ENCODE peak calls at places on chromosomes 5 and 9, in nine cellular contexts. One of them, this sample, is unnamed.
A peak's percentile ranks its signal among the peaks of the same experiment; 100 is the strongest.

GRCh38 chr5:107463731-107464130 is 207.0 kb downstream of the EFNA5 start:
- DNase-seq in vagina: no peak
- DNase-seq in sigmoid colon: no peak
- DNase-seq in GM12865: no peak
- DNase-seq in Peyer's patch: no peak
- DNase-seq in osteoblast: no peak
- DNase-seq in gastrocnemius medialis: no peak
- DNase-seq in cardiac fibroblast: no peak
- DNase-seq in AG04449: no peak
- DNase-seq in this sample: no peak

GRCh38 chr5:129172561-129172960 is 78.0 kb downstream of the ISOC1 start:
- DNase-seq in osteoblast: no peak
- DNase-seq in GM12865: no peak
- DNase-seq in Peyer's patch: no peak
- DNase-seq in AG04449: no peak
- DNase-seq in cardiac fibroblast: peak; percentile 74
- DNase-seq in vagina: no peak
- DNase-seq in gastrocnemius medialis: no peak
- DNase-seq in sigmoid colon: no peak
- DNase-seq in this sample: no peak

GRCh38 chr9:36571333-36571732 is 1.4 kb upstream of the MELK start:
- DNase-seq in osteoblast: no peak
- DNase-seq in gastrocnemius medialis: no peak
- DNase-seq in cardiac fibroblast: no peak
- DNase-seq in vagina: no peak
- DNase-seq in sigmoid colon: no peak
- DNase-seq in Peyer's patch: no peak
- DNase-seq in GM12865: no peak
- DNase-seq in AG04449: no peak
- DNase-seq in this sample: no peak

GRCh38 chr9:131817627-131818026 is 77.8 kb upstream of the RAPGEF1 start:
- DNase-seq in sigmoid colon: no peak
- DNase-seq in Peyer's patch: no peak
- DNase-seq in vagina: no peak
- DNase-seq in gastrocnemius medialis: no peak
- DNase-seq in osteoblast: no peak
- DNase-seq in GM12865: no peak
- DNase-seq in AG04449: no peak
- DNase-seq in cardiac fibroblast: no peak
- DNase-seq in this sample: no peak

GRCh38 chr5:97476852-97477534 is 293.9 kb upstream of the RIOK2 start:
- DNase-seq in gastrocnemius medialis: no peak
- DNase-seq in AG04449: no peak
- DNase-seq in GM12865: peak; percentile 46
- DNase-seq in osteoblast: no peak
- DNase-seq in vagina: no peak
- DNase-seq in cardiac fibroblast: peak; percentile 4
- DNase-seq in Peyer's patch: no peak
- DNase-seq in sigmoid colon: no peak
- DNase-seq in this sample: no peak

GRCh38 chr9:110936719-110937452 is 101.4 kb downstream of the LPAR1 start:
- DNase-seq in cardiac fibroblast: peak; percentile 55
- DNase-seq in vagina: no peak
- DNase-seq in GM12865: no peak
- DNase-seq in sigmoid colon: no peak
- DNase-seq in Peyer's patch: no peak
- DNase-seq in AG04449: peak; percentile 80
- DNase-seq in gastrocnemius medialis: no peak
- DNase-seq in osteoblast: peak; percentile 52
- DNase-seq in this sample: no peak

GRCh38 chr9:20618361-20618799 is 3.9 kb downstream of the MLLT3 start:
- DNase-seq in cardiac fibroblast: peak; percentile 84
- DNase-seq in GM12865: no peak
- DNase-seq in sigmoid colon: no peak
- DNase-seq in vagina: no peak
- DNase-seq in Peyer's patch: peak; percentile 50
- DNase-seq in AG04449: no peak
- DNase-seq in gastrocnemius medialis: no peak
- DNase-seq in osteoblast: peak; percentile 80
- DNase-seq in this sample: no peak

GRCh38 chr9:90914868-90915483 is 113.4 kb downstream of the SYK start:
- DNase-seq in cardiac fibroblast: peak; percentile 82
- DNase-seq in vagina: no peak
- DNase-seq in GM12865: peak; percentile 89
- DNase-seq in sigmoid colon: peak; percentile 86
- DNase-seq in AG04449: no peak
- DNase-seq in Peyer's patch: peak; percentile 86
- DNase-seq in gastrocnemius medialis: peak; percentile 70
- DNase-seq in osteoblast: peak; percentile 97
- DNase-seq in this sample: peak; percentile 57

GRCh38 chr9:29691758-29692407 is 2118.6 kb upstream of the C9orf72 start:
- DNase-seq in GM12865: peak; percentile 21
- DNase-seq in AG04449: no peak
- DNase-seq in vagina: no peak
- DNase-seq in osteoblast: no peak
- DNase-seq in sigmoid colon: no peak
- DNase-seq in cardiac fibroblast: peak; percentile 57
- DNase-seq in gastrocnemius medialis: no peak
- DNase-seq in Peyer's patch: no peak
- DNase-seq in this sample: peak; percentile 0

GRCh38 chr5:156149203-156149602 is 177.8 kb upstream of the SGCD start:
- DNase-seq in osteoblast: peak; percentile 5
- DNase-seq in cardiac fibroblast: no peak
- DNase-seq in AG04449: no peak
- DNase-seq in Peyer's patch: no peak
- DNase-seq in sigmoid colon: no peak
- DNase-seq in gastrocnemius medialis: no peak
- DNase-seq in vagina: no peak
- DNase-seq in GM12865: no peak
- DNase-seq in this sample: no peak

GRCh38 chr5:141828162-141828561 is 50.0 kb downstream of the PCDH1 start:
- DNase-seq in vagina: no peak
- DNase-seq in Peyer's patch: no peak
- DNase-seq in cardiac fibroblast: no peak
- DNase-seq in AG04449: no peak
- DNase-seq in gastrocnemius medialis: no peak
- DNase-seq in osteoblast: no peak
- DNase-seq in GM12865: no peak
- DNase-seq in sigmoid colon: no peak
- DNase-seq in this sample: no peak

GRCh38 chr5:108615216-108615615 is 132.5 kb upstream of the FER start:
- DNase-seq in GM12865: no peak
- DNase-seq in gastrocnemius medialis: no peak
- DNase-seq in cardiac fibroblast: peak; percentile 10
- DNase-seq in osteoblast: no peak
- DNase-seq in sigmoid colon: no peak
- DNase-seq in Peyer's patch: no peak
- DNase-seq in AG04449: peak; percentile 14
- DNase-seq in vagina: no peak
- DNase-seq in this sample: peak; percentile 2

GRCh38 chr5:21711854-21712752 is 1141.0 kb downstream of the CDH12 start:
- DNase-seq in Peyer's patch: no peak
- DNase-seq in osteoblast: no peak
- DNase-seq in cardiac fibroblast: no peak
- DNase-seq in sigmoid colon: no peak
- DNase-seq in AG04449: no peak
- DNase-seq in GM12865: no peak
- DNase-seq in vagina: no peak
- DNase-seq in gastrocnemius medialis: no peak
- DNase-seq in this sample: no peak

GRCh38 chr9:71885467-71885866 is 25.5 kb downstream of the ABHD17B start:
- DNase-seq in gastrocnemius medialis: no peak
- DNase-seq in vagina: no peak
- DNase-seq in GM12865: no peak
- DNase-seq in Peyer's patch: no peak
- DNase-seq in osteoblast: no peak
- DNase-seq in sigmoid colon: no peak
- DNase-seq in cardiac fibroblast: no peak
- DNase-seq in AG04449: no peak
- DNase-seq in this sample: no peak

DNA sequence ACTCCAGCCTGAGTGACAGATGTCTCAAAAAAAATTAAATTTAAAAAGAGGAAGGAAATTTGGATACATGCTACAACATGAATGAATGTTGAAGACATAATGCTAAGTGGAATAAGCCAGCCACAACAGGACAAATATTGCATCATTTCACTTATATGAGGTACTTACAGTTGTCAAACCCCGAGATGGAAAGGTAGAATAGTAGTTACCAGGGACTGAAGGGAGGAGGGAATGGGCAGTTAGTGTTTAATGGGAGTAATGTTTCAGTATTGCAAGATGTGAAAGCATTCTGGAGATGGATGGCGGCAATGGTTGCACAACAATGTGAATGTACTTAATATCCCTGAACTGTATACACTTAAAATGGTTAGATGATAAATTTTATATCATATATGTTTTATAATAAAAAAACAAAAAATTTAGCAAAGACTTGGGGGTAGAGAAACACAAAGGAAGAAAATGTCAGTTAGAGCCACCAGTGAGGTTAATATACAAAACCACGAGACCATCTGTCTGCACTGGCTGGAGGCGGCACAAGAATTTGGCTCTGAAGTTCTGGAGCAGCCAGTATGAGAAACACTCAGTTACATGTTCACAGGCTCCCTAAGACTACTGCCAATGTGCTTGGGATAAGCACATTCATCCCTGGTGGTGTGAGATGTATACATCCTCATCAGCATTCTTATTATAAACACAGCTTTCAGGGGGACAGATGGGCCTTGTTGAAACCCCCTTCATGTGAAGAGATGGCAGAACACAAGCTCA is 37.0 kb upstream of the RPS23 start:
- DNase-seq in AG04449: no peak
- DNase-seq in gastrocnemius medialis: no peak
- DNase-seq in vagina: no peak
- DNase-seq in osteoblast: no peak
- DNase-seq in GM12865: no peak
- DNase-seq in cardiac fibroblast: peak; percentile 49
- DNase-seq in Peyer's patch: no peak
- DNase-seq in sigmoid colon: no peak
- DNase-seq in this sample: peak; percentile 64
- TF ChIP-seq CTCF in AG04449: no peak
- TF ChIP-seq CTCF in gastrocnemius medialis: no peak
- TF ChIP-seq CTCF in vagina: no peak
- TF ChIP-seq CTCF in osteoblast: no peak
- TF ChIP-seq CTCF in GM12865: no peak
- TF ChIP-seq CTCF in cardiac fibroblast: no peak
- TF ChIP-seq CTCF in Peyer's patch: no peak
- TF ChIP-seq CTCF in sigmoid colon: no peak
- TF ChIP-seq CTCF in this sample: no peak

GRCh38 chr9:95273369-95274051 is 44.0 kb downstream of the FANCC start:
- DNase-seq in GM12865: peak; percentile 6
- DNase-seq in cardiac fibroblast: no peak
- DNase-seq in Peyer's patch: no peak
- DNase-seq in gastrocnemius medialis: no peak
- DNase-seq in osteoblast: no peak
- DNase-seq in AG04449: no peak
- DNase-seq in vagina: no peak
- DNase-seq in sigmoid colon: no peak
- DNase-seq in this sample: no peak
- H3K4me3 ChIP-seq in GM12865: no peak overlapping the region
- H3K4me3 ChIP-seq in cardiac fibroblast: no peak overlapping the region
- H3K4me3 ChIP-seq in Peyer's patch: no peak overlapping the region
- H3K4me3 ChIP-seq in gastrocnemius medialis: no peak overlapping the region
- H3K4me3 ChIP-seq in osteoblast: no peak overlapping the region
- H3K4me3 ChIP-seq in AG04449: no peak overlapping the region
- H3K4me3 ChIP-seq in vagina: no peak overlapping the region
- H3K4me3 ChIP-seq in sigmoid colon: no peak overlapping the region
- H3K4me3 ChIP-seq in this sample: no peak overlapping the region

DNA sequence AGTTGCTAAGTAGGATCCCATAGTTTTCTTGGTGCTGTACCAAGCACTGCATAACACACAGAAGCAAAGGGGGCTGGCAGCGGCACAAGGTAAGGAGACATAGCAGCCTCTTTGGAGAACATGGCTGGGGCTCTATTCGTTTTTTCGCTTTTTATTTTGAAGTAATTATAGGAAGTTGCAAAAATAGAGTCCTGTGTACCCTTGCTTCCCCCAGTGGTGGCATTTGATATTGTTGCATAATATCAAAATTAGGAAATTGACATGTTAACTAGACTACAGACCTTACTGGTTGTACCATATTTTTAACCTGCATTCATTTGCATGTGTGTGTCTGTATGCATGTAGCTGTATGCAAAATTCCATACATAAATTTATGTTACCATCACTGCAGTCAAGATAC is 6.6 kb upstream of the UBQLN1 start:
- DNase-seq in osteoblast: no peak
- DNase-seq in Peyer's patch: no peak
- DNase-seq in GM12865: peak; percentile 43
- DNase-seq in vagina: no peak
- DNase-seq in gastrocnemius medialis: no peak
- DNase-seq in sigmoid colon: no peak
- DNase-seq in AG04449: no peak
- DNase-seq in cardiac fibroblast: no peak
- DNase-seq in this sample: no peak
- TF ChIP-seq CTCF in osteoblast: peak; percentile 50
- TF ChIP-seq CTCF in Peyer's patch: no peak
- TF ChIP-seq CTCF in GM12865: peak; percentile 36
- TF ChIP-seq CTCF in vagina: no peak
- TF ChIP-seq CTCF in gastrocnemius medialis: peak; percentile 33
- TF ChIP-seq CTCF in sigmoid colon: peak; percentile 16
- TF ChIP-seq CTCF in AG04449: no peak
- TF ChIP-seq CTCF in cardiac fibroblast: peak; percentile 33
- TF ChIP-seq CTCF in this sample: no peak

DNA sequence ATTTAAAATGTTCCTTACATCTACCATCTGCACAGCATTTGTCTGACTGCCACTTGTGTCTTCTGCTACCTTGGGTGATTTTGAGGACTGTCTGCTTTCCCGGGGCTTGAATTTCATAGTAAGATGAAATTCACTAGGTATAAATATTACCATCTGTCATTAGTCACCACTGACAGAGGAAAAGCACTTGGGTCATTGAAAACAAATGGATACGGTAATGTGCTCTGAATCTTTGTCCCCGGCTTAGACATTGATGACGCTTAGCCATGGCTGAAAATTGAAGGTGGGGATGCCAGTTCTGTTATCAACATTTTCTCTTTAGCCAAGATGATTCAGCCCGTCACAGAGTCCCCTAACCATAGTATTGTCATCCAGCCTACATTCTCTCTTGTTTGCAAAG is 30.1 kb downstream of the SNX30 start:
- DNase-seq in Peyer's patch: no peak
- DNase-seq in osteoblast: no peak
- DNase-seq in AG04449: no peak
- DNase-seq in vagina: no peak
- DNase-seq in sigmoid colon: no peak
- DNase-seq in gastrocnemius medialis: no peak
- DNase-seq in GM12865: no peak
- DNase-seq in cardiac fibroblast: no peak
- DNase-seq in this sample: no peak
- H3K4me3 ChIP-seq in Peyer's patch: no peak overlapping the region
- H3K4me3 ChIP-seq in osteoblast: no peak overlapping the region
- H3K4me3 ChIP-seq in AG04449: no peak overlapping the region
- H3K4me3 ChIP-seq in vagina: no peak overlapping the region
- H3K4me3 ChIP-seq in sigmoid colon: no peak overlapping the region
- H3K4me3 ChIP-seq in gastrocnemius medialis: no peak overlapping the region
- H3K4me3 ChIP-seq in GM12865: no peak overlapping the region
- H3K4me3 ChIP-seq in cardiac fibroblast: no peak overlapping the region
- H3K4me3 ChIP-seq in this sample: no peak overlapping the region

GRCh38 chr9:137721899-137722298 is 103.1 kb downstream of the EHMT1 start:
- DNase-seq in gastrocnemius medialis: no peak
- DNase-seq in sigmoid colon: no peak
- DNase-seq in GM12865: no peak
- DNase-seq in Peyer's patch: no peak
- DNase-seq in osteoblast: no peak
- DNase-seq in vagina: no peak
- DNase-seq in AG04449: no peak
- DNase-seq in cardiac fibroblast: no peak
- DNase-seq in this sample: no peak
- TF ChIP-seq CTCF in gastrocnemius medialis: no peak
- TF ChIP-seq CTCF in sigmoid colon: no peak
- TF ChIP-seq CTCF in GM12865: no peak
- TF ChIP-seq CTCF in Peyer's patch: no peak
- TF ChIP-seq CTCF in osteoblast: no peak
- TF ChIP-seq CTCF in vagina: no peak
- TF ChIP-seq CTCF in AG04449: no peak
- TF ChIP-seq CTCF in cardiac fibroblast: no peak
- TF ChIP-seq CTCF in this sample: no peak